ENCODE peak calls at places on chromosomes 6 and 20, in seven cellular contexts. S is left ventricle myocardium inferior, C is heart right ventricle, E is psoas muscle, M is HAP-1, D is mesendoderm, J is esophagus squamous epithelium. A is an unnamed sample.

GRCh38 chr6:6713660-6714446 is 125.3 kb downstream of the LY86 start:
- DNase-seq in S (no peak), C (no peak), E (peak; percentile 39), M (no peak), D (no peak), J (no peak), A (no peak)

GRCh38 chr6:2952557-2953095 is 18.7 kb downstream of the SERPINB6 start:
- DNase-seq in S (peak; percentile 77), C (peak; percentile 74), E (peak; percentile 80), M (peak; percentile 87), D (peak; percentile 98), J (no peak), A (peak; percentile 84)

GRCh38 chr20:41697861-41698559 is 79.8 kb upstream of the CHD6 start:
- DNase-seq in S (no peak), C (no peak), E (no peak), M (peak; percentile 23), D (peak; percentile 66), J (no peak), A (no peak)

GRCh38 chr6:18528084-18528743 is 141.1 kb downstream of the RNF144B start:
- DNase-seq in S (no peak), C (no peak), E (no peak), M (no peak), D (peak; percentile 38), J (no peak), A (no peak)

GRCh38 chr6:4259391-4259790 is 124.0 kb upstream of the ECI2 start:
- DNase-seq in S (no peak), C (no peak), E (no peak), M (no peak), D (no peak), J (no peak), A (no peak)

GRCh38 chr6:93412452-93412851 is 6.9 kb downstream of the EPHA7 start:
- DNase-seq in S (no peak), C (no peak), E (no peak), M (no peak), D (no peak), J (no peak), A (no peak)

GRCh38 chr6:35980991-35981645 is 43.3 kb downstream of the SLC26A8 start:
- DNase-seq in S (no peak), C (no peak), E (no peak), M (no peak), D (no peak), J (no peak), A (no peak)

GRCh38 chr6:42165016-42165415 is 8.1 kb upstream of the GUCA1A start:
- DNase-seq in S (no peak), C (no peak), E (no peak), M (no peak), D (no peak), J (no peak), A (no peak)

GRCh38 chr6:75368151-75368779 is 83.7 kb upstream of the TMEM30A start:
- DNase-seq in S (no peak), C (peak; percentile 52), E (no peak), M (peak; percentile 71), D (peak; percentile 80), J (no peak), A (no peak)

GRCh38 chr20:31833130-31833930 is 12.1 kb downstream of the FOXS1 start:
- DNase-seq in S (peak; percentile 65), C (peak; percentile 69), E (peak; percentile 75), M (peak; percentile 89), D (peak; percentile 89), J (no peak), A (peak; percentile 78)

GRCh38 chr20:48066256-48066655 is 281.0 kb upstream of the SULF2 start:
- DNase-seq in S (no peak), C (no peak), E (no peak), M (no peak), D (no peak), J (no peak), A (no peak)

GRCh38 chr6:294656-295565 is 2.6 kb downstream of the DUSP22 start:
- DNase-seq in S (no peak), C (no peak), E (no peak), M (no peak), D (no peak), J (no peak), A (no peak)

GRCh38 chr6:25620391-25620790 is 31.6 kb upstream of the SCGN start:
- DNase-seq in S (no peak), C (no peak), E (no peak), M (no peak), D (no peak), J (no peak), A (no peak)

GRCh38 chr20:42447270-42447669 is 742.4 kb downstream of the PTPRT start:
- DNase-seq in S (no peak), C (no peak), E (no peak), M (no peak), D (no peak), J (no peak), A (no peak)

GRCh38 chr6:169157474-169158181 is 96.0 kb downstream of the THBS2 start:
- DNase-seq in S (no peak), C (no peak), E (no peak), M (no peak), D (no peak), J (no peak), A (no peak)

GRCh38 chr6:70839286-70840266 is 117.3 kb downstream of the B3GAT2 start:
- DNase-seq in S (no peak), C (no peak), E (no peak), M (no peak), D (no peak), J (no peak), A (no peak)

GRCh38 chr6:45209762-45210161 is 118.4 kb upstream of the RUNX2 start:
- DNase-seq in S (no peak), C (no peak), E (no peak), M (no peak), D (no peak), J (no peak), A (no peak)

GRCh38 chr6:40930555-40930954 is 108.5 kb downstream of the UNC5CL start:
- DNase-seq in S (no peak), C (peak; percentile 9), E (peak; percentile 25), M (no peak), D (peak; percentile 43), J (no peak), A (no peak)

GRCh38 chr6:169559001-169559441 is 142.8 kb downstream of the WDR27 start:
- DNase-seq in S (no peak), C (no peak), E (no peak), M (no peak), D (no peak), J (no peak), A (no peak)

GRCh38 chr6:131173680-131174079 is 38.4 kb downstream of the AKAP7 start:
- DNase-seq in S (no peak), C (no peak), E (no peak), M (no peak), D (no peak), J (no peak), A (no peak)

GRCh38 chr6:8481727-8482126 is 46.4 kb upstream of the SLC35B3 start:
- DNase-seq in S (no peak), C (no peak), E (no peak), M (no peak), D (peak; percentile 72), J (no peak), A (peak; percentile 29)

GRCh38 chr20:36851490-36851889 is 24.4 kb upstream of the TLDC2 start:
- DNase-seq in S (no peak), C (no peak), E (no peak), M (no peak), D (no peak), J (no peak), A (no peak)
- H3K4me3 ChIP-seq in S (no peak overlapping the region), C (no peak overlapping the region), E (no peak overlapping the region), M (no peak overlapping the region), D (no peak overlapping the region), J (no peak overlapping the region), A (no peak overlapping the region)

DNA sequence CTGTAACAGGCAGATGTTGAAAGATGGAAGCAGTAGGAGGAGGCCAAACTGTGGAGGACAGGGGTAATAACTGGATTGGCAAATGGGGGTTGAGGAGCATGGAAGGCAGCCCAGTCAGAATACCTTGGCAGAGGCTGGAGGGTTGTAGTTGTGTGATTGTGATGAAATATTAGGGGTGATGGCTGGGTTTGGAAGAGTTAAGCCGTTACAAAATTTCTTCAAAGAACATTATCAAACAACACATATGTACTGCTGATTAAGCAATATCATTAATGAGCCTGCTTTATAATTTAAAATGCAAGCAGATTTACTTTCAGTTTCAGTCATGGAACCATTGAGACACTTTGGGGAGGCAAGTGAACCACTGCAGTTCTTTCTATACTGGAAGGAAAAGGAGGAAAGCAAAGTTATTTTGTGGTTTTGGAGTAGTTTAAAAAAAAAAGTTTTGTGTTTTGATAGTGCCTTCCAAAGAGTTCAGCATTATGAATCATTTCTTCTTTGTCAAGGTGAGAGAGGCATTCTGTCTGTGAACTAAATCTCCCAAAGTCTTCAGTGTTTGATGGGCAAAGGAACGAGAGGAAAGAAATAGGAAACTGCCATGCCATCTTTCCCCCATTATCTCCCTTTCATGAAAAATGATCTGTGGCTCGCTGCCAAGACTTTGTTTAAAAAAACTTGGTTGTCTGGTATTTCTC is 20.7 kb downstream of the FOXO3 start:
- DNase-seq in S (no peak), C (no peak), E (peak; percentile 76), M (peak; percentile 67), D (no peak), J (no peak), A (no peak)
- H3K4me3 ChIP-seq in S (peak overlapping the region; percentile 37), C (no peak overlapping the region), E (peak overlapping the region; percentile 2), M (no peak overlapping the region), D (no peak overlapping the region), J (peak overlapping the region; percentile 9), A (no peak overlapping the region)

GRCh38 chr6:140897804-140898573 is 1234.7 kb upstream of the GJE1 start:
- DNase-seq in S (no peak), C (peak; percentile 14), E (no peak), M (peak; percentile 85), D (no peak), J (no peak), A (no peak)

GRCh38 chr6:140893432-140893831 is 1239.3 kb upstream of the GJE1 start:
- DNase-seq in S (no peak), C (no peak), E (no peak), M (no peak), D (peak; percentile 32), J (no peak), A (no peak)

DNA sequence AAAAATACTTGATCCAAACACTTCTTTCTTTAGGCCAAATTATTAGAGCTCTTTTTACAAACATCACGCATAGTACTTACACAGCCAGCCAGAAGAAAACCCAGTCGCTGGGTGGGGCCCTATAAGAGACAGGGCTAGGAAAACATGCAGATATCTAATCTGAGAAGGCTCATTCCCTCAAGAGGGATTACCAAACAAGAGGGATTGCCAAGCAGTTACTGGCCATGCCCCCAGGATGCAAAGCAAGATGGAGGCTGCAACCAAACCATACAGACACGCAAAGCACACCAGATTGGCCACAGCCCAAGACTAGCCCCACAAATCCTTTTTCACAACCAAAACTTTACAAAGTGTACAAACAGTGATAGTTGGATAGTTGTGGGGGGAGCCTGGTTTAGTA is 1235.4 kb upstream of the GJE1 start:
- DNase-seq in S (no peak), C (no peak), E (no peak), M (peak; percentile 74), D (no peak), J (no peak), A (no peak)
- H3K4me3 ChIP-seq in S (peak overlapping the region; percentile 8), C (peak overlapping the region; percentile 35), E (no peak overlapping the region), M (peak overlapping the region; percentile 61), D (no peak overlapping the region), J (no peak overlapping the region), A (no peak overlapping the region)

GRCh38 chr6:55977959-55978358 is 102.6 kb upstream of the BMP5 start:
- DNase-seq in S (no peak), C (no peak), E (no peak), M (no peak), D (no peak), J (no peak), A (no peak)

GRCh38 chr6:55969501-55969900 is 94.1 kb upstream of the BMP5 start:
- DNase-seq in S (no peak), C (no peak), E (no peak), M (no peak), D (no peak), J (no peak), A (no peak)

GRCh38 chr6:55974688-55975087 is 99.3 kb upstream of the BMP5 start:
- DNase-seq in S (no peak), C (no peak), E (no peak), M (no peak), D (no peak), J (no peak), A (no peak)
- H3K4me3 ChIP-seq in S (no peak overlapping the region), C (no peak overlapping the region), E (no peak overlapping the region), M (no peak overlapping the region), D (no peak overlapping the region), J (no peak overlapping the region), A (no peak overlapping the region)

A was measured in iPS DF 6.9.